ENCODE peak calls at places on chromosomes 1 and 21, in four cellular contexts. E is K562, R is WTC11, T is HepG2. Z is an unnamed sample.

GRCh38 chr1:161196521-161197451 is 2.1 kb downstream of the ADAMTS4 start:
- DNase-seq in E (no peak), R (no peak), T (no peak), Z (no peak)

GRCh38 chr1:206631085-206631509 is 4.2 kb upstream of the DYRK3 start:
- DNase-seq in E (peak), R (peak), T (peak), Z (peak)

GRCh38 chr1:109620396-109620817 is 770 bp downstream of the AMPD2 start:
- DNase-seq in E (peak), R (no peak), T (no peak), Z (peak)

GRCh38 chr1:236064674-236065508 is at the start of gene NID1:
- DNase-seq in E (no peak), R (peak), T (peak), Z (peak)

GRCh38 chr1:213335084-213335483 is 284.0 kb downstream of the RPS6KC1 start:
- DNase-seq in E (no peak), R (no peak), T (no peak), Z (no peak)

GRCh38 chr1:103517380-103518047 is 8.0 kb upstream of the RNPC3 start:
- DNase-seq in E (no peak), R (no peak), T (no peak), Z (no peak)

GRCh38 chr21:45615145-45615711 is 28.3 kb upstream of the PCBP3 start:
- DNase-seq in E (peak), R (no peak), T (peak), Z (no peak)

GRCh38 chr1:94385354-94385947 is 32.7 kb upstream of the ABCD3 start:
- DNase-seq in E (no peak), R (no peak), T (peak), Z (no peak)

GRCh38 chr1:203219934-203220333 is 9.5 kb downstream of the CHIT1 start:
- DNase-seq in E (no peak), R (peak), T (no peak), Z (no peak)

GRCh38 chr1:66278260-66279046 is 255.5 kb upstream of the SGIP1 start:
- DNase-seq in E (no peak), R (no peak), T (no peak), Z (no peak)

GRCh38 chr1:193542668-193543067 is 356.3 kb upstream of the B3GALT2 start:
- DNase-seq in E (no peak), R (no peak), T (peak), Z (no peak)

GRCh38 chr21:26041441-26042180 is 129.0 kb downstream of the APP start:
- DNase-seq in E (no peak), R (no peak), T (no peak), Z (no peak)

GRCh38 chr1:188220051-188220450 is 1391.3 kb downstream of the PLA2G4A start:
- DNase-seq in E (no peak), R (no peak), T (no peak), Z (no peak)

GRCh38 chr1:67211589-67212563 is 45.6 kb downstream of the IL23R start:
- DNase-seq in E (no peak), R (peak), T (peak), Z (no peak)

GRCh38 chr1:183443025-183443424 is 24.8 kb upstream of the NMNAT2 start:
- DNase-seq in E (no peak), R (no peak), T (no peak), Z (no peak)

GRCh38 chr1:1307261-1307907 is 346 bp downstream of the ACAP3 start:
- DNase-seq in E (peak), R (no peak), T (no peak), Z (no peak)

GRCh38 chr1:58717979-58718378 is 18.1 kb upstream of the MYSM1 start:
- DNase-seq in E (no peak), R (no peak), T (no peak), Z (no peak)

GRCh38 chr1:118989006-118989736 is 1.0 kb upstream of the TBX15 start:
- DNase-seq in E (no peak), R (peak), T (no peak), Z (no peak)

GRCh38 chr1:98903261-98903660 is 101.4 kb downstream of the PLPPR5 start:
- DNase-seq in E (no peak), R (no peak), T (no peak), Z (no peak)

GRCh38 chr21:45972716-45973474 is 8.7 kb upstream of the COL6A1 start:
- DNase-seq in E (no peak), R (no peak), T (no peak), Z (no peak)

GRCh38 chr1:86640161-86640560 is 64.2 kb upstream of the SH3GLB1 start:
- DNase-seq in E (no peak), R (no peak), T (no peak), Z (no peak)

GRCh38 chr1:8742022-8742924 is 75.2 kb downstream of the RERE start:
- DNase-seq in E (no peak), R (no peak), T (peak), Z (no peak)
- TF ChIP-seq ELF4 in E (no peak), R (no peak), T (peak), Z (no peak)

GRCh38 chr1:25699501-25700089 is 83.0 kb downstream of the MAN1C1 start:
- DNase-seq in E (no peak), R (no peak), T (no peak), Z (no peak)
- TF ChIP-seq ELF4 in E (no peak), R (no peak), T (no peak), Z (no peak)

GRCh38 chr21:44556879-44557278 is 1.7 kb downstream of the KRTAP10-3 start:
- DNase-seq in E (no peak), R (no peak), T (no peak), Z (no peak)
- TF ChIP-seq ELF4 in E (no peak), R (no peak), T (no peak), Z (no peak)

GRCh38 chr1:215076312-215076711 is 6.2 kb upstream of the KCNK2 start:
- DNase-seq in E (no peak), R (peak), T (peak), Z (peak)
- TF ChIP-seq ELF4 in E (no peak), R (no peak), T (no peak), Z (no peak)

GRCh38 chr1:18947570-18947969 is 8.9 kb downstream of the IFFO2 start:
- DNase-seq in E (no peak), R (no peak), T (no peak), Z (no peak)

GRCh38 chr1:18945401-18945849 is 11.1 kb downstream of the IFFO2 start:
- DNase-seq in E (no peak), R (peak), T (no peak), Z (peak)

GRCh38 chr1:18944810-18945209 is 11.7 kb downstream of the IFFO2 start:
- DNase-seq in E (no peak), R (no peak), T (no peak), Z (no peak)

GRCh38 chr1:18948048-18948912 is 8.2 kb downstream of the IFFO2 start:
- DNase-seq in E (no peak), R (no peak), T (no peak), Z (no peak)

DNA sequence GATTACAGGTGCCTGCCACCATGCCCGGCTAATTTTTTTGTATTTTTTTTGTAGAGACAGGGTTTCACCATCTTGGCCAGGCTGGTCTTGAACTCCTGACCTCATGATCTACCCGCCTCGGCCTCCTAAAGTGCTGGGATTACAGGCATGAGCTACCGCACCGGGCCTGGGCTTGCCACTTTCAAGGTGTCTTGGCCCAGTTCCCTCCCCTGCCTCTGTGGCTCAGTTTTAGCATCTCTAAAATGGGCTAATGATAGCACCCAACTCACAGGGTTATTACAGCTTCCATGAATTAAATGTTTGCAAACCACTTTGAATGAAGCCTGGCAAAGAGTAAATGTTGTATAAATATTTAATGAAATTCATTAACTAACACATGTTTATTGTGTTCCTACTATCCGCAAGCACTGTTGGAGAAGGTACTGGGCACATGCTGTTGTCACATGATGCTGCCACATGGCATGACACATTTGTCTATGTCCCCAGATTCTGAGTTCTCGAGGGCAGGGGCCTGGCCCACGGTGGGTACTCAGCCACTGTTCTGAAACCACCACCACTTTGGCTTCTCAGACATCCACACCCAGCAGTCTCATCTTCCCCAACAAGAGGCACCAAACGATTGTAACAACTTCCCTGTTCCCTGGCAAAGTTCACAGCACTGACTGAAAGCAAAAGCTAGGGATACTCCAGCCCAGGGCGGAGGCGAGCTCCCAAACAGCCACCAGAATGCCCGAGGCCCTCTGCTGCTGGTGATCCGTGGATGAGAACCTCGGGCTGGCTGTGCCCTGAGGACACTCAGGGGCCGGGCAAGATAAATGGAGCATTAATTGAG is 9.7 kb downstream of the IFFO2 start:
- DNase-seq in E (no peak), R (no peak), T (no peak), Z (no peak)
- TF ChIP-seq ELF4 in E (no peak), R (no peak), T (no peak), Z (no peak)

DNA sequence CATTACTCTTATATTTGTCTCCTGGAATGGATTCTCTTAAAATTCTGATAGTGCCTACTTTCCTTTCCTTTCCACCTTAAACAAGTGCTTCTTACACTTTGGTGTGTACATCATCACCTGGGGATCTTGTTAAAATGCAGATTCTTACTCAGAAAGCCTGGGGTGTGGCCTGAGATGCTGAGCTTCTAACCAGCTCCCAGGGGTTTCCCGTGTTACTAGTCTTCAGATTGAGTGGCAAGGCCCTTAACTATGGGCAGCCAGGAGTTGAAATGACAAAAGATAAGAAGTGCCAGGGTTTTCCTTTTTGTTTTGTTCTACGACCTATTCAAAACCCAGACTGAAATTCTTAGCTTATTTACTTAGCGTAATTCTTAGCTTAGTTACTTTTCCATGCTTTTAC is 159.2 kb downstream of the HFM1 start:
- DNase-seq in E (no peak), R (no peak), T (no peak), Z (no peak)
- TF ChIP-seq ELF4 in E (no peak), R (no peak), T (no peak), Z (no peak)

GRCh38 chr1:171403396-171403795 is 81.9 kb upstream of the PRRC2C start:
- DNase-seq in E (no peak), R (peak), T (no peak), Z (no peak)
- TF ChIP-seq ELF4 in E (no peak), R (no peak), T (no peak), Z (no peak)

Z was measured in HEK293T.